ENCODE peak calls at places on chromosomes 6 and 20, in five cellular contexts. One of them, this sample, is unnamed.
A peak's percentile ranks its signal among the peaks of the same experiment; 100 is the strongest.

GRCh38 chr6:137227872-137228302 is 8.7 kb upstream of the IFNGR1 start:
- DNase-seq in OCI-LY7: no peak
- DNase-seq in IMR-90: no peak
- DNase-seq in HCT116: no peak
- DNase-seq in K562: no peak
- DNase-seq in this sample: no peak

GRCh38 chr6:87832025-87832825 is 130.2 kb upstream of the AKIRIN2 start:
- DNase-seq in OCI-LY7: peak; percentile 84
- DNase-seq in IMR-90: peak; percentile 30
- DNase-seq in HCT116: no peak
- DNase-seq in K562: no peak
- DNase-seq in this sample: peak; percentile 35

GRCh38 chr20:34472246-34472925 is 43.8 kb upstream of the DYNLRB1 start:
- DNase-seq in OCI-LY7: no peak
- DNase-seq in IMR-90: peak; percentile 61
- DNase-seq in HCT116: peak; percentile 75
- DNase-seq in K562: peak; percentile 30
- DNase-seq in this sample: peak; percentile 15

GRCh38 chr20:57566803-57567459 is 6.0 kb downstream of the PCK1 start:
- DNase-seq in OCI-LY7: no peak
- DNase-seq in IMR-90: no peak
- DNase-seq in HCT116: no peak
- DNase-seq in K562: no peak
- DNase-seq in this sample: no peak

GRCh38 chr6:33960345-33961313 is 156.8 kb upstream of the MLN start:
- DNase-seq in OCI-LY7: no peak
- DNase-seq in IMR-90: no peak
- DNase-seq in HCT116: no peak
- DNase-seq in K562: no peak
- DNase-seq in this sample: no peak

GRCh38 chr6:13593720-13594119 is 19.3 kb downstream of the SIRT5 start:
- DNase-seq in OCI-LY7: no peak
- DNase-seq in IMR-90: peak; percentile 66
- DNase-seq in HCT116: no peak
- DNase-seq in K562: no peak
- DNase-seq in this sample: no peak

GRCh38 chr6:2081155-2082138 is 164.0 kb downstream of the GMDS start:
- DNase-seq in OCI-LY7: no peak
- DNase-seq in IMR-90: no peak
- DNase-seq in HCT116: no peak
- DNase-seq in K562: no peak
- DNase-seq in this sample: no peak

GRCh38 chr20:51837876-51838420 is 35.6 kb upstream of the SALL4 start:
- DNase-seq in OCI-LY7: no peak
- DNase-seq in IMR-90: no peak
- DNase-seq in HCT116: no peak
- DNase-seq in K562: no peak
- DNase-seq in this sample: no peak

GRCh38 chr6:16684195-16684689 is 77.0 kb downstream of the ATXN1 start:
- DNase-seq in OCI-LY7: no peak
- DNase-seq in IMR-90: no peak
- DNase-seq in HCT116: no peak
- DNase-seq in K562: no peak
- DNase-seq in this sample: no peak

GRCh38 chr6:30543824-30544223 is 12.5 kb downstream of the GNL1 start:
- DNase-seq in OCI-LY7: no peak
- DNase-seq in IMR-90: no peak
- DNase-seq in HCT116: no peak
- DNase-seq in K562: no peak
- DNase-seq in this sample: no peak

GRCh38 chr6:46899636-46900035 is 22.1 kb downstream of the ADGRF5 start:
- DNase-seq in OCI-LY7: no peak
- DNase-seq in IMR-90: no peak
- DNase-seq in HCT116: no peak
- DNase-seq in K562: no peak
- DNase-seq in this sample: no peak

GRCh38 chr20:208937-209566 is 18.0 kb upstream of the DEFB129 start:
- DNase-seq in OCI-LY7: peak; percentile 53
- DNase-seq in IMR-90: peak; percentile 79
- DNase-seq in HCT116: peak; percentile 38
- DNase-seq in K562: peak; percentile 11
- DNase-seq in this sample: peak; percentile 65
- TF ChIP-seq CTCF in OCI-LY7: peak; percentile 82
- TF ChIP-seq CTCF in IMR-90: peak; percentile 70
- TF ChIP-seq CTCF in HCT116: peak; percentile 39
- TF ChIP-seq CTCF in K562: peak; percentile 63
- TF ChIP-seq CTCF in this sample: peak; percentile 61

DNA sequence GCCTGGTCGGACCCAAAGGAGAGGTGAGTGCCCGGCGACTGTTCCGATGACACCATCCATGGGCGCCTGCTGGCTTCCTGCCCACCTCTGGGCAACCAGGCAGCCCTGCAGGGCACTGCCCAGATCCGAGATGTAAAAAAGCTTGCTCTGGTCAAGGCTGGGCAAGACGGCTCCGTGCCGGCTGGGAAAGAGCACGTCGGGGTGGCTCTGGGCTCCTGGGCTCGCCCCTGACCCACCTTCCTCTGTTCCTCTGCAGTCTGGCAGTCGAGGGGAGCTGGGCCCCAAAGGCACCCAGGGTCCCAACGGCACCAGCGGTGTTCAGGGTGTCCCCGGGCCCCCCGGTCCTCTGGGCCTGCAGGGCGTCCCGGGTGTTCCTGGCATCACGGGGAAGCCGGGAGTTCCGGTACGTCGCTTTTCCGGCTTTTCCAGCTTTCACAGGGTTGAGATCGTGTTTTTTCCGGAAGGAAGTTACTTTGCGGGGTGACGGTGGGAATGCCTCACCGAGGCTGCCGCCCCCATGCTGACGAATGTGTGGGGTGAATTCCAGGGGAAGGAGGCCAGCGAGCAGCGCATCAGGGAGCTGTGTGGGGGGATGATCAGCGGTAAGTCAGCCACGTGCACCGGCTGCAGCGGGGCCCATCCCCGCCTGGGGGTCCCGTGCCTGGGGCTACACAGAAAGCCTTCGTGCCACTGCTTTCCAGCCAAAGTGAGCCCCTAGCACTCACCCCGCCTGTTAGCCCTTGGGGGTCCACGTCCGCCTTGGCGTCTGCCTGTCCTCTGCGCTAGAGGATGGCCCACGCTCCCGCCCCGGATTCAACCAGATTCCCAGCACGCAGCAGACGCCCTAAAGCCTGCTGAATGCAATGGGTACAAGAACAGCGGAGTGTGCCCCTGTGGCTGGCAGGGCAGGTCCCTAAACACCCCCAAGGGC is 19.3 kb downstream of the COL9A3 start:
- DNase-seq in OCI-LY7: no peak
- DNase-seq in IMR-90: peak; percentile 50
- DNase-seq in HCT116: no peak
- DNase-seq in K562: no peak
- DNase-seq in this sample: no peak
- H2AFZ ChIP-seq in OCI-LY7: no peak overlapping the region
- H2AFZ ChIP-seq in IMR-90: peak overlapping the region; percentile 33
- H2AFZ ChIP-seq in HCT116: no peak overlapping the region
- H2AFZ ChIP-seq in K562: no peak overlapping the region
- H2AFZ ChIP-seq in this sample: no peak overlapping the region

GRCh38 chr20:62029951-62030350 is 35.7 kb downstream of the TAF4 start:
- DNase-seq in OCI-LY7: no peak
- DNase-seq in IMR-90: no peak
- DNase-seq in HCT116: no peak
- DNase-seq in K562: no peak
- DNase-seq in this sample: no peak
- H4K20me1 ChIP-seq in OCI-LY7: no peaks in the 10 kb centered on the region
- H4K20me1 ChIP-seq in IMR-90: peaks cover 70% of the 10 kb centered on the region
- H4K20me1 ChIP-seq in HCT116: no peaks in the 10 kb centered on the region
- H4K20me1 ChIP-seq in K562: peaks cover 12% of the 10 kb centered on the region
- H4K20me1 ChIP-seq in this sample: peaks cover 78% of the 10 kb centered on the region

DNA sequence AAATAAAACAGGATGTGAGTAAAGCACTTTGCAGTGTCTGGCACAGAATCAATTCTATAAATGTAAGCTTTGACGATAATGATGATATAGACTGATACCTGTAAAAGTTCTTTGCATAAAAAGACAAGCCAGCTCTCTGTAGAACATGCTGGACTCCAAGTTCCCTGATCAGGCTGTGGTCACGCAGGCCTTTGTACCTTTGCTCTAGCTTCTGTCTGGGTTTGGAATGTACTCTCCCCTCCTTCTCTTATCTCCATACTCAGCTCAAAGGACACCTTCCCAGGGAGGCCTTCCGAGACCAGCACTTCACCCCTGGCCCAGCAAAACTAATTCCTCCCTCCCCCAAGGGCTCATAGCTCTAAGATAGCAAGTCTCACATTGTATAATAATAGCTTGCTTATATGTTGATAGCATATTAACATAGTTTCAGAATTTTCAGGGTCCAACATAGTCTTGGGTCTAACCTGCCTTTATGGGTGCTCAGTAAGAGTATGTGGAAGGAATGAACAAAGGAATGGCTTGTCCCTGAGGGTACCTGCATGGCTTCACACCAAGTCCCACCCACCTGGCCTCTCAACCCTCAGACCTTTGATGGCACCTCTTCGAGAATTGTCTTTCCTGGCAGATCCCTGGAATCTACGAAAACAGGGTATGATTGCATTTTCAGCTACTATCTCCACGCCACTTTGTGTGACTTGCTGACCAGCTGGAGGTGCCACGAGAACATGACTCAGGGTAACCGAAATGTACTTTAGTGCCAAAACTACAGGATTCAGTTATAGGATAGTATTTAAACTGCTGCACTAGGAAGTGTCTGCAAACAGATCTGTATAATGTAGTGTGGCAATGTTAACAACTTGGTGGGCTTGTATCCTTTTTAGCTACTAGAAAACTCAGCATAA is 41.7 kb upstream of the PIM1 start:
- DNase-seq in OCI-LY7: no peak
- DNase-seq in IMR-90: peak; percentile 74
- DNase-seq in HCT116: no peak
- DNase-seq in K562: peak; percentile 66
- DNase-seq in this sample: peak; percentile 79
- TF ChIP-seq CTCF in OCI-LY7: no peak
- TF ChIP-seq CTCF in IMR-90: peak; percentile 13
- TF ChIP-seq CTCF in HCT116: no peak
- TF ChIP-seq CTCF in K562: no peak
- TF ChIP-seq CTCF in this sample: no peak

GRCh38 chr20:33014336-33015113 is 7.0 kb downstream of the BPIFB2 start:
- DNase-seq in OCI-LY7: no peak
- DNase-seq in IMR-90: no peak
- DNase-seq in HCT116: no peak
- DNase-seq in K562: no peak
- DNase-seq in this sample: no peak
- H2AFZ ChIP-seq in OCI-LY7: no peak overlapping the region
- H2AFZ ChIP-seq in IMR-90: no peak overlapping the region
- H2AFZ ChIP-seq in HCT116: no peak overlapping the region
- H2AFZ ChIP-seq in K562: no peak overlapping the region
- H2AFZ ChIP-seq in this sample: no peak overlapping the region

DNA sequence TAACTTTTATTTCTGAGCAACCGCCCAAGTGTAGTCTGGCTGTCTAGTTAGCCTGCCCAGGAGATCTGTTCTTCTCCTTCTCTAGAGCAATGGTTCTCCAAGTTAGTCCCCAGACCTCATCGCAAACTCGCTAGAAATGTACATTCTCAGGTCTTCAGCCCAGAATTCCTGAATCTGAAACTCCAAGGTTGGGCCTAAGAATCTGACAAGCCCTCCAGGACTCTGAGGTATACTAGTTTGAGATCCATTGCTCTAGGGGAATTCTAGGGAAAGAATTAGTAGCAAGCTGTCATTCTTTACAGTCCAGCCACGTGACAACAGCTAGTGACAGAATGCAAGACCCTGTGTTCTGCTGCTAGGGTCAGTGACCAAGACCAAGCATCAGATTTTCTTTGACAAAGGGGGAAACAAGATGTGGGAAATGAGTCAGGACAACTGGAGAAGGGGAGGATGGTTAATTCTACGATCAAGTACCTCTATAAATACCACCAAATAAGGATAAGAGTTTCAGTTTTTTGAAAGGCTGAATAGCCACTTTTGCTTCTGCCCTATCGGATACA is 5.8 kb downstream of the UBE2V1 start:
- DNase-seq in OCI-LY7: no peak
- DNase-seq in IMR-90: no peak
- DNase-seq in HCT116: no peak
- DNase-seq in K562: no peak
- DNase-seq in this sample: no peak
- H4K20me1 ChIP-seq in OCI-LY7: peaks cover 19% of the 10 kb centered on the region
- H4K20me1 ChIP-seq in IMR-90: peaks cover 82% of the 10 kb centered on the region
- H4K20me1 ChIP-seq in HCT116: peaks cover 25% of the 10 kb centered on the region
- H4K20me1 ChIP-seq in K562: peaks cover 61% of the 10 kb centered on the region
- H4K20me1 ChIP-seq in this sample: peaks cover 89% of the 10 kb centered on the region

DNA sequence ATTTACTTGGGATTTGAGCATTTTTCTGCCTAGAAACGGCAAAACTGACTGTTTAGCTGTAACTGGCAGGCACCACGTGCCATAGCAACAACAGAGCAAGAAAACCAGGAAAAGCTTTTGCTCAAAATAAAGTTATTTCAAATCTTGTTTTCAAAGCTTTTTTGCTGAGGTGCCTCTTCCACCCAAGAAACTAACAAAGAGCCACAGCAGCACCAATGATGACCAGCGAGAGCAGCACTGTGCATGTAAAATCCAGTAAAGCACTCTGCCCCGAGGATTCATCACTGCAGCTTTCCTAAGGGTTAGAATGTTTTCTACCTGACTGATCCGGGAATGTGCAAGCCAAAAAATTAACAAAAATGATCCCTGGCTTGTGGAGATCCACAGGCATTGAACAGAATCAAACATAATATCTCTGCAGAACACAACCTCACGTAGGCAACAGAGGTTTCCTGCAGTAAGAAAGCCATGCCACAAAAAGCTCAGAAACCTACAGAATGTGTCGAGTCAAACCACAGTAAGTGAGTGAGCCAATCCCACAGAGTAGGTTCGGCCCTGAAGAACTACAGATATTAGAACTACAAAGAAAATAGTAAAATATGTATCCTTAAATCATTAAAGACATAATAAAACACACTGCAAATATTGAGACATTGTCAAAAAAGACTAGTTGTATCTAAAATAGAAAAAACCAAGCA is 7.4 kb upstream of the ULBP3 start:
- DNase-seq in OCI-LY7: peak; percentile 32
- DNase-seq in IMR-90: no peak
- DNase-seq in HCT116: no peak
- DNase-seq in K562: no peak
- DNase-seq in this sample: no peak
- TF ChIP-seq CTCF in OCI-LY7: peak; percentile 44
- TF ChIP-seq CTCF in IMR-90: no peak
- TF ChIP-seq CTCF in HCT116: no peak
- TF ChIP-seq CTCF in K562: peak; percentile 12
- TF ChIP-seq CTCF in this sample: peak; percentile 6

DNA sequence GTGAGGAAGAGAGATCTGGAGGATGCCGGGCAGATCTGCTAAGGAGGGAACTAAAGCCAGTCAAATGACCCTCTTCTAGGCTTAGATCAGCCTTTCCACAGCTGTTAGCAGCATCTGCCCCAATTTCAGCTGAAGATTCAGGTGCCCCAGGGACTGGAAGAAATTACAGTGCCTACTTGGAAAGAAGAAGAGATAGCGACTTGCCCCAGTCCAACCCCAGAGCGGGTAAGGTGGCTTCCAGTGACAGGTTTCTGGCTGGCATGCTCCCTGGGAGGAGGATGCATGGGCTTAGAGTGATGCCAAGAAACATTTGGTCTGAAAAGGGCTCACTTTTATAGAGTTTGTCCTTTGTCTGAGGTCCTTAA is 620 bp downstream of the TJAP1 start:
- DNase-seq in OCI-LY7: peak; percentile 17
- DNase-seq in IMR-90: no peak
- DNase-seq in HCT116: no peak
- DNase-seq in K562: no peak
- DNase-seq in this sample: no peak
- H2AFZ ChIP-seq in OCI-LY7: peak overlapping the region; percentile 96
- H2AFZ ChIP-seq in IMR-90: peak overlapping the region; percentile 78
- H2AFZ ChIP-seq in HCT116: no peak overlapping the region
- H2AFZ ChIP-seq in K562: peak overlapping the region; percentile 94
- H2AFZ ChIP-seq in this sample: peak overlapping the region; percentile 84